ENCODE peak calls at places on chromosomes 2 and 18, in four cellular contexts. B, Z, Q and T are unnamed samples.

GRCh38 chr18:77131100-77131651 is 1.4 kb downstream of the MBP start:
- DNase-seq in Z (no peak), B (no peak), Q (no peak), T (no peak)

GRCh38 chr2:10787176-10787968 is 25.2 kb downstream of the PDIA6 start:
- DNase-seq in B (no peak), Q (peak; percentile 27), Z (peak; percentile 46), T (no peak)

GRCh38 chr2:67322361-67323001 is 74.7 kb upstream of the ETAA1 start:
- DNase-seq in B (peak; percentile 57), Q (peak; percentile 65), Z (peak; percentile 15), T (no peak)

GRCh38 chr2:96505231-96505889 is at the start of gene NEURL3:
- DNase-seq in Q (peak; percentile 75), Z (no peak), B (no peak), T (no peak)

GRCh38 chr2:43399515-43400245 is 173.3 kb upstream of the ZFP36L2 start:
- DNase-seq in Z (no peak), B (no peak), Q (no peak), T (no peak)

GRCh38 chr18:76364282-76365259 is 130.5 kb downstream of the ZNF516 start:
- DNase-seq in B (no peak), Z (no peak), Q (no peak), T (peak; percentile 45)

GRCh38 chr18:54247488-54248175 is 21.7 kb upstream of the POLI start:
- DNase-seq in B (no peak), Z (no peak), Q (no peak), T (no peak)

GRCh38 chr2:228878138-228878537 is 392.9 kb downstream of the PID1 start:
- DNase-seq in B (no peak), Z (no peak), Q (no peak), T (no peak)

GRCh38 chr2:98348066-98348561 is 1.9 kb downstream of the CNGA3 start:
- DNase-seq in Q (no peak), Z (no peak), B (no peak), T (no peak)

GRCh38 chr2:49113046-49113445 is 41.3 kb downstream of the FSHR start:
- DNase-seq in Q (no peak), B (no peak), Z (no peak), T (no peak)

GRCh38 chr2:46706264-46706983 is 209.2 kb downstream of the MCFD2 start:
- DNase-seq in B (no peak), Z (no peak), Q (no peak), T (no peak)

GRCh38 chr2:228224410-228224809 is 42.9 kb upstream of the SPHKAP start:
- DNase-seq in Z (no peak), Q (no peak), B (no peak), T (no peak)

GRCh38 chr18:76503999-76504398 is 9.0 kb upstream of the ZNF516 start:
- DNase-seq in Z (no peak), Q (no peak), B (no peak), T (no peak)

GRCh38 chr2:112187805-112188596 is 49.8 kb downstream of the FBLN7 start:
- DNase-seq in B (no peak), Q (no peak), Z (peak; percentile 84), T (no peak)

GRCh38 chr2:56209701-56210100 is 25.9 kb downstream of the CCDC85A start:
- DNase-seq in Z (no peak), Q (no peak), B (no peak), T (no peak)

GRCh38 chr2:77161009-77161408 is 361.2 kb downstream of the LRRTM4 start:
- DNase-seq in Z (no peak), Q (peak; percentile 50), B (no peak), T (no peak)

GRCh38 chr2:99217929-99218501 is 37.0 kb downstream of the MRPL30 start:
- DNase-seq in Q (no peak), Z (peak; percentile 9), B (no peak), T (no peak)

GRCh38 chr2:94923196-94923595 is 52.0 kb downstream of the TEKT4 start:
- DNase-seq in Q (no peak), B (no peak), Z (no peak), T (no peak)

GRCh38 chr2:127641846-127642510 is 4.0 kb upstream of the GPR17 start:
- DNase-seq in Z (no peak), B (no peak), Q (no peak), T (no peak)

GRCh38 chr2:678964-679363 is 1.8 kb upstream of the TMEM18 start:
- DNase-seq in B (no peak), Q (no peak), Z (no peak), T (no peak)
- TF ChIP-seq TARDBP in B (no peak), Q (no peak), Z (no peak), T (no peak)

DNA sequence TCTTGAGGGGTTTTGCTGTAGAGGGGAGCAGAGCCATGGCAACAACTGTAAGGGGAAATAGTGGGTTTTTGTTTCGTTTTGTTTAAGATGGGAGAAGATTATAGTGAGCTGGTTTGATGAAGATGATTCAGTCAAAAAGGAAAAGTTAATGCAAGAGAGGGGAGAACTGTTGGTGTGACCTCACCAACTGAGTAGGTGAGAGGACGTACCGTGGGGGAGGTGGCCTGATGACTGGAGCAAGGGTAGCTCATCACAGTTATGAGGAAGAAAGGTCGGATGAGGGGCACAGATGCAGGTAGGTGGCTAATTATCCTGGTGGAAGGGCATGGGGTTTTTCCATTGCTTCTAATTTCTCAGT is 10.7 kb downstream of the ITGA6 start:
- DNase-seq in Q (no peak), Z (no peak), B (no peak), T (no peak)
- TF ChIP-seq TARDBP in Q (no peak), Z (no peak), B (no peak), T (no peak)

GRCh38 chr2:146940016-146940685 is 904.7 kb upstream of the ACVR2A start:
- DNase-seq in Q (no peak), Z (no peak), B (no peak), T (no peak)
- TF ChIP-seq TARDBP in Q (no peak), Z (no peak), B (no peak), T (no peak)

GRCh38 chr18:44897445-44898215 is 216.9 kb downstream of the SETBP1 start:
- DNase-seq in B (no peak), Q (no peak), Z (no peak), T (no peak)

GRCh38 chr18:44898536-44898935 is 217.8 kb downstream of the SETBP1 start:
- DNase-seq in Z (no peak), Q (no peak), B (no peak), T (no peak)

GRCh38 chr18:44895176-44895798 is 214.6 kb downstream of the SETBP1 start:
- DNase-seq in Q (no peak), Z (peak; percentile 44), B (no peak), T (peak; percentile 53)

GRCh38 chr18:44894011-44894410 is 213.3 kb downstream of the SETBP1 start:
- DNase-seq in B (no peak), Z (no peak), Q (no peak), T (no peak)

DNA sequence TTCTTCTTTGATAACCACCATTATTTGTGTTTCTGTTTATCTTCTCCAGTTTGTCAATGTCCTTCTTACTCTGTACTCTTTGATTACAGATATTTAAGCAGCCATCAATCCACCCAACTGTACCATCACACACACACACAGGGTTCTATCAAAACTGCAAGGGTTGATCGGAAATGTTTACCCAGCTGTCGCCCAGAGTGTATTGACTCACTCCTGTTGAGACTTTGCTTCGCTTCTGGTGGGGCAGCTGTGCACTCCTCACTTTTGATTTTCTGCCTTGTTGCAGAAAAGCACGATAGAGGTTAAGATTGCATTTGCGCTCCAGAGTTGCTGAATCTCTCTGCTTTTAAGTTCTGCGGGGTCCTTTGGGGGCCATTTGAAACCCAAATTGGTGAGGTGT is 216.1 kb downstream of the SETBP1 start:
- DNase-seq in Q (no peak), Z (no peak), B (no peak), T (no peak)
- TF ChIP-seq TARDBP in Q (no peak), Z (no peak), B (no peak), T (no peak)

GRCh38 chr2:190256087-190256486 is 63.5 kb downstream of the HIBCH start:
- DNase-seq in B (no peak), Z (no peak), Q (no peak), T (no peak)
- TF ChIP-seq TARDBP in B (no peak), Z (no peak), Q (no peak), T (no peak)

GRCh38 chr2:38793511-38793910 is 15.5 kb downstream of the GEMIN6 start:
- DNase-seq in B (no peak), Z (no peak), Q (no peak), T (no peak)
- TF ChIP-seq TARDBP in B (no peak), Z (no peak), Q (no peak), T (no peak)

DNA sequence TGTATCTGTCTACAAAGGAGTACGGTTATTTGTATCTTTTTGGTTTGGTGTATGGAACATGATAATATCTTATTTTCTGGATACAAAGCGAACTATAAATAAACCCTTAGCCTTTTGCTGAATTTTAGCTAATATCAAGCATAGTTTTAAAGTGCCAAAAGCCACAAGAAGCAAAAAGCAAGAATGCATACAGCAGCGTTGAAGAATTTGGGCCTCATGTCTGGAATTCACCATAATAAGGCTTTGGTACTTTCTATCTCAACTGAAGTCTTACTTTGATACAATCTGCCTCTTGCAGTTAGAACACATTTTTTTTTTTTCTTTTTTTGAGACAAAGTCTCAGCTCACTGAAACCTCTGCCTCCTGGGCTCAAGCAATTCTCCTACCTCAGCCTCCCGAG is 151.5 kb downstream of the ERBB4 start:
- DNase-seq in Q (no peak), Z (no peak), B (no peak), T (no peak)
- TF ChIP-seq TARDBP in Q (no peak), Z (no peak), B (no peak), T (no peak)